ENCODE peak calls at places on chromosomes 12 and 14, in ten cellular contexts. Q is CD4-positive, alpha-beta T cell; K is A549; A is H9; N is neural progenitor cell; E is colonic mucosa; L is fibroblast of lung; D is mammary epithelial cell; O is PC-3; B is lower lobe of right lung. V is an unnamed sample.

GRCh38 chr12:12741705-12742104 is 24.5 kb downstream of the CDKN1B start:
- DNase-seq in Q (no peak), K (no peak), A (no peak), N (no peak), E (no peak), L (no peak), D (no peak), O (no peak), B (no peak), V (no peak)

GRCh38 chr12:69366796-69367195 is 7.3 kb downstream of the YEATS4 start:
- DNase-seq in Q (no peak), K (no peak), A (no peak), N (no peak), E (no peak), L (no peak), D (peak; percentile 76), O (no peak), B (no peak), V (no peak)

GRCh38 chr14:78142994-78143393 is 27.2 kb upstream of the NRXN3 start:
- DNase-seq in Q (no peak), K (no peak), A (no peak), N (no peak), E (no peak), L (no peak), D (no peak), O (no peak), B (no peak), V (no peak)

GRCh38 chr14:54881761-54882401 is 20.7 kb downstream of the GCH1 start:
- DNase-seq in Q (no peak), K (no peak), A (no peak), N (no peak), E (no peak), L (peak; percentile 54), D (peak; percentile 34), O (no peak), B (no peak), V (peak; percentile 84)

GRCh38 chr14:61836807-61837206 is 74.6 kb downstream of the SNAPC1 start:
- DNase-seq in Q (no peak), K (no peak), A (no peak), N (no peak), E (no peak), L (no peak), D (no peak), O (no peak), B (no peak), V (no peak)

GRCh38 chr12:120474092-120474960 is 4.8 kb upstream of the SRSF9 start:
- DNase-seq in Q (no peak), K (peak; percentile 62), A (peak; percentile 43), N (no peak), E (peak; percentile 38), L (no peak), D (peak; percentile 97), O (peak; percentile 99), B (no peak), V (peak; percentile 93)

GRCh38 chr12:118059645-118060275 is 1.2 kb downstream of the WSB2 start:
- DNase-seq in Q (no peak), K (no peak), A (no peak), N (no peak), E (no peak), L (peak; percentile 22), D (no peak), O (peak; percentile 49), B (no peak), V (peak; percentile 91)

GRCh38 chr14:105026789-105027563 is 6.1 kb upstream of the CDCA4 start:
- DNase-seq in Q (no peak), K (peak; percentile 85), A (no peak), N (no peak), E (no peak), L (peak; percentile 70), D (no peak), O (peak; percentile 86), B (no peak), V (peak; percentile 72)

GRCh38 chr14:60183724-60184596 is 18.8 kb upstream of the DHRS7 start:
- DNase-seq in Q (no peak), K (peak; percentile 61), A (no peak), N (peak; percentile 87), E (no peak), L (peak; percentile 87), D (peak; percentile 56), O (peak; percentile 98), B (no peak), V (no peak)

GRCh38 chr14:103854822-103855733 is 7.7 kb upstream of the PPP1R13B start:
- DNase-seq in Q (no peak), K (no peak), A (peak; percentile 83), N (peak; percentile 52), E (no peak), L (no peak), D (peak; percentile 23), O (peak; percentile 59), B (peak; percentile 77), V (peak; percentile 58)

GRCh38 chr12:99619389-99620158 is 28.0 kb upstream of the GARIN6 start:
- DNase-seq in Q (no peak), K (peak; percentile 31), A (peak; percentile 77), N (peak; percentile 70), E (no peak), L (peak; percentile 39), D (peak; percentile 37), O (peak; percentile 72), B (no peak), V (peak; percentile 9)

DNA sequence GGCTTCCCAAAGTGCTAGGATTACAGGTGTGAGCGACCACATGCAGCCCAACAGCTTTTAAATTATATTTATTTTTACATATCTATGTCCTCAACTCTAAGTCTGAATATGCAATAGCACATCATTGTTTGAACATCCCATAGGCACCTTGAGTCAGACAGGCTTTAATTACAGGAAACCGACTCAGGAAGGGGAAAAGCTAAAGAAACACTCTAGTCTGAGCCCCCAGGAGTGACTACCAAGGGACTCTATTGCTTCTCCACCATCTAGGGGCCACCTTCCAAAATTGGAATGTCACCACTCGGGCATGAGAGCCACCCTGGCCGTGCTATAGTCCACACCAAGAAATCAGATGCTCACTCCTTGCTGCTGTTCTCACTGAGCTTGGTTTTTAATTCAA is 14.0 kb upstream of the MFAP5 start:
- DNase-seq in Q (no peak), K (no peak), A (no peak), N (no peak), E (no peak), L (no peak), D (no peak), O (no peak), B (no peak), V (no peak)
- H3K27ac ChIP-seq in Q (no peak overlapping the region), K (no peak overlapping the region), A (no peak overlapping the region), N (no peak overlapping the region), E (no peak overlapping the region), L (no peak overlapping the region), D (no peak overlapping the region), O (no peak overlapping the region), B (no peak overlapping the region), V (no peak overlapping the region)

GRCh38 chr12:54667945-54668344 is 19.8 kb upstream of the DCD start:
- DNase-seq in Q (no peak), K (no peak), A (no peak), N (no peak), E (no peak), L (no peak), D (no peak), O (no peak), B (no peak), V (no peak)
- H3K27ac ChIP-seq in Q (no peak overlapping the region), K (no peak overlapping the region), A (no peak overlapping the region), N (no peak overlapping the region), E (no peak overlapping the region), L (no peak overlapping the region), D (no peak overlapping the region), O (no peak overlapping the region), B (no peak overlapping the region), V (no peak overlapping the region)

DNA sequence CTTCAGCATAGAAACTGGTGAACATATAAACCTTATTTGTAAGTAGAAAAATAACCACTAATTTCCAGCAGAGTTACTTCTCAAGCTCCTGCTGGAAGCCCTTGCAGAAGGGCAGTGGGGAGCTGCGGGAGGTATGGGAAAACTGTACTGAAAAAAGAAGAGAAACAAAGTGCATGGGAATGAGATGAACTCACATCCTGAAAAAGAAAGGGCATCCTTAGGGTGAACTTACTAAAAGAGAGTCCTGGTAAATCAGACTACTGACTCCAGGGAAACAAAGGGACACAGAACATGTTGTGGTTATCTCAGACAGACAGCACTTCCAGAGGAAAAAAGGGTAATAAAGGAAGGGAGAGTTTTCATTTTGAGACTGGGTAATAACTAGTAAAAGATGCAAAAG is 515.1 kb downstream of the RPL10L start:
- DNase-seq in Q (no peak), K (no peak), A (no peak), N (no peak), E (no peak), L (no peak), D (no peak), O (no peak), B (no peak), V (no peak)
- H3K27ac ChIP-seq in Q (no peak overlapping the region), K (no peak overlapping the region), A (no peak overlapping the region), N (no peak overlapping the region), E (no peak overlapping the region), L (no peak overlapping the region), D (no peak overlapping the region), O (no peak overlapping the region), B (no peak overlapping the region), V (no peak overlapping the region)

GRCh38 chr14:72512925-72513324 is 381.0 kb downstream of the DPF3 start:
- DNase-seq in Q (no peak), K (no peak), A (no peak), N (no peak), E (no peak), L (no peak), D (no peak), O (no peak), B (no peak), V (no peak)

GRCh38 chr14:72515779-72516770 is 377.8 kb downstream of the DPF3 start:
- DNase-seq in Q (no peak), K (peak; percentile 22), A (no peak), N (no peak), E (no peak), L (peak; percentile 28), D (no peak), O (peak; percentile 60), B (no peak), V (no peak)

GRCh38 chr14:72513346-72513745 is 380.6 kb downstream of the DPF3 start:
- DNase-seq in Q (no peak), K (no peak), A (no peak), N (no peak), E (no peak), L (no peak), D (no peak), O (no peak), B (no peak), V (no peak)

GRCh38 chr14:72514660-72515025 is 379.3 kb downstream of the DPF3 start:
- DNase-seq in Q (no peak), K (no peak), A (no peak), N (no peak), E (no peak), L (no peak), D (no peak), O (no peak), B (no peak), V (no peak)

DNA sequence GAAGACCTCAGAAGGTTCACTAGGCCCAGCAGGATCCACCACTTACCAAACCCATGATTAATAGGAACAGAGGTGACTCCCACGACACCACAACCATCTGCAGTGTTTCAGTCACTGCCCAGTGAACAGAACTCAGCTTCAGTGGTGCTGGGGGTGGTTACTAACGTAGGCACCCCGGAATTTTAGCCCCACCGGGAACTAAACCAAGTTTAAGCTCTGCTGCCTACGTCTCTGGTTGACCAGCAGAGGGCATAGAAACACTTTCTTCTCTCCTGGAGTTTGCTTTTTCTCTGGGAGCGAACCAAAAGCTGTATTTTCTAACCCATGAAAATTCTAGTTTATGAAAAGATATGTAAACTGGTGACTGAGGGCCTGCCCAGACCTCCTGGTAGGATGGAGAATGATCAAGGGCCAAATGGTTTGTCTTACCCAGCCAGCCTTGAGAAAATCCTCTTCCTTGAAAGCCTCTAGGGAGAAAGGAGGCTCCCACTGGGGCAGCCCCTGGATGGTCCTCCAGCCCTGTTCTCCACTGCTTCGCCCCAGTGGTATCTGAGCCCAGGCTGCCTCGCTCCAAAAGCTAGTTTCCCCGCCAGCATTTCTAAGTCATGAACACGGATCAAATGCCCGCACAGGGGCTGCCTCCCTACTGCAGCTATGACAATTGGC is 379.8 kb downstream of the DPF3 start:
- DNase-seq in Q (no peak), K (peak; percentile 44), A (peak; percentile 43), N (peak; percentile 64), E (no peak), L (peak; percentile 75), D (peak; percentile 29), O (peak; percentile 70), B (no peak), V (no peak)
- H3K27ac ChIP-seq in Q (no peak overlapping the region), K (no peak overlapping the region), A (no peak overlapping the region), N (no peak overlapping the region), E (no peak overlapping the region), L (no peak overlapping the region), D (no peak overlapping the region), O (no peak overlapping the region), B (no peak overlapping the region), V (no peak overlapping the region)